ENCODE peak calls at places on chromosomes 3 and 15, in five cellular contexts. M is GM12878, S is HepG2, P is H1, X is K562. T is an unnamed sample.
A peak's percentile ranks its signal among the peaks of the same experiment; 100 is the strongest.

GRCh38 chr15:84834969-84835368 is 17.8 kb downstream of the ALPK3 start:
- DNase-seq in M (no peak), S (no peak), P (no peak), X (no peak), T (no peak)

GRCh38 chr15:64311566-64311965 is 44.4 kb downstream of the CSNK1G1 start:
- DNase-seq in M (no peak), S (no peak), P (no peak), X (no peak), T (no peak)

GRCh38 chr3:153901991-153902390 is 219.2 kb upstream of the ARHGEF26 start:
- DNase-seq in M (no peak), S (no peak), P (no peak), X (no peak), T (no peak)

GRCh38 chr3:99484871-99485270 is 153.5 kb upstream of the COL8A1 start:
- DNase-seq in M (no peak), S (no peak), P (no peak), X (no peak), T (no peak)

GRCh38 chr15:101176625-101177024 is 75.2 kb downstream of the CHSY1 start:
- DNase-seq in M (no peak), S (peak; percentile 39), P (no peak), X (no peak), T (no peak)

GRCh38 chr15:57549935-57550334 is 41.8 kb upstream of the MYZAP start:
- DNase-seq in M (no peak), S (no peak), P (no peak), X (no peak), T (no peak)

GRCh38 chr3:191425322-191425734 is 35.6 kb upstream of the PYDC2 start:
- DNase-seq in M (no peak), S (no peak), P (no peak), X (peak; percentile 57), T (no peak)

GRCh38 chr3:152375546-152375945 is 106.8 kb downstream of the MBNL1 start:
- DNase-seq in M (no peak), S (no peak), P (no peak), X (no peak), T (no peak)

GRCh38 chr3:143237036-143237688 is 117.6 kb downstream of the CHST2 start:
- DNase-seq in M (no peak), S (no peak), P (no peak), X (no peak), T (no peak)

GRCh38 chr15:33243869-33244268 is 49.4 kb upstream of the FMN1 start:
- DNase-seq in M (no peak), S (peak; percentile 44), P (no peak), X (no peak), T (no peak)

GRCh38 chr3:71062037-71062919 is 521.2 kb downstream of the FOXP1 start:
- DNase-seq in M (no peak), S (no peak), P (no peak), X (no peak), T (no peak)

GRCh38 chr3:185986201-185986600 is 48.4 kb upstream of the TRA2B start:
- DNase-seq in M (no peak), S (no peak), P (no peak), X (peak; percentile 55), T (no peak)

GRCh38 chr3:120438971-120439370 is 11.8 kb downstream of the FSTL1 start:
- DNase-seq in M (no peak), S (no peak), P (no peak), X (no peak), T (no peak)

GRCh38 chr15:34481370-34481769 is 43.8 kb upstream of the GOLGA8A start:
- DNase-seq in M (no peak), S (no peak), P (no peak), X (no peak), T (no peak)

GRCh38 chr3:189195302-189195701 is 23.5 kb downstream of the TPRG1 start:
- DNase-seq in M (no peak), S (peak; percentile 11), P (no peak), X (no peak), T (no peak)
- TF ChIP-seq ZNF274 in M (no peak), S (no peak), P (no peak), X (no peak), T (no peak)

DNA sequence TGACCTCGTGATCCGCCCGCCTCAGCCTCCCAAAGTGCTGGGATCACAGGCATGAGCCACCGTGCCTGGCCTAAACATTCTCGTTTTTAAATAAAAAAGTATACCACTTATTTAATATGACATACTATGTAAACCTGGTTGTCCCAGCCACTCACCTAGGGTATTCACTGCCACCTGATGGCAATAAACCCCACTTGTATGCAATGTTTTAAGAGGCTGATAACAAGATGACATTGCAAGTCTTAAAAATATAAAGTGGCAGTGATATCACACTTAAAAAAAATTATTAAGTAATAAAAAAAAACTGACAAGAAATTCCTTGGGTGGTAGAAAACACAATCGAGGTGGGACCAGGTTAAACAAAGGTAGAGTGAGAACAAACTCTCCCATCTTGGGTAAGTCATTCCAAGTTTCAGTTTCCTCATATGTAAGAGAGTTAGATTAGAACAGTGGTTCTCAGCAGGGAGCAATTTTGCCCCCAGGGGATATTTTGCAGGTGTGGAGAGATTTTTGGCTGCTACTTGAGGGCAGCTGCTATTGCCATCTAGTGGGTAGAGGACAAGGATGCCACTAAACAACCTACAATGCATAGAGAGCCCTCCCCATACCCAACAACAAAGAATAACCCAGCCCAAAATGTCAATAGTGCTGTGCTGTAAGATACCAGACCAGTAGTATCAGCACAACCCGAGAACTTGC is 14.5 kb downstream of the ARF4 start:
- DNase-seq in M (no peak), S (no peak), P (peak; percentile 25), X (no peak), T (peak; percentile 24)
- TF ChIP-seq SIN3A in M (no peak), S (no peak), P (no peak), X (no peak), T (no peak)

GRCh38 chr3:101170806-101171558 is 149.4 kb downstream of the IMPG2 start:
- DNase-seq in M (no peak), S (no peak), P (no peak), X (no peak), T (no peak)
- H3K27ac ChIP-seq in M (no peak overlapping the region), S (no peak overlapping the region), P (no peak overlapping the region), X (no peak overlapping the region), T (no peak overlapping the region)

DNA sequence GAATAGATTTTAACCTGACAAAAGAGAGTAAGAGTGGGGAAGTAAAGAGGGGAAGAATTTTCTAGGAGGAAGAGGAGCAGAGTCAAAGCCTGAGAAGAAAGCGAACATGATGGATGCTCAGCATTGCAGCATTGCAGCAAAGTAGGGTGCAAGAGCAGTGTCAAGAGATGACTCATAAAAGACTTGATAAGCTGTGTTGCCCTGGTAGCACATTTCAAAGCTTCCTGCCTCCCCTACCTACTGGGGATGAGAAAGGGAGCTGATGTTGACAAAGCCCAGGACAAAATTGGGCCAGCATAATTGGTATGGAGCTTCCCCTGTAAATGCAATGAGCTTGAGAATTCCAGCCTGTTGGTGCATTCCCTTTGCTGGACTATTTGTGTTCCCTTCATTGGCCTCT is 121.6 kb upstream of the ST8SIA2 start:
- DNase-seq in M (no peak), S (no peak), P (no peak), X (no peak), T (no peak)
- TF ChIP-seq ZNF274 in M (no peak), S (no peak), P (no peak), X (no peak), T (no peak)

GRCh38 chr3:126616931-126617330 is 38.0 kb downstream of the TXNRD3 start:
- DNase-seq in M (no peak), S (no peak), P (no peak), X (no peak), T (no peak)
- TF ChIP-seq SIN3A in M (no peak), S (no peak), P (no peak), X (no peak), T (no peak)

GRCh38 chr3:129230311-129231019 is 18.9 kb upstream of the COPG1 start:
- DNase-seq in M (no peak), S (peak; percentile 68), P (no peak), X (peak; percentile 41), T (no peak)
- H3K27ac ChIP-seq in M (no peak overlapping the region), S (no peak overlapping the region), P (no peak overlapping the region), X (peak overlapping the region; percentile 66), T (no peak overlapping the region)